ENCODE peak calls at places on chromosomes 5 and 9, in seven cellular contexts. One of them, this sample, is unnamed.

GRCh38 chr5:9733456-9733855 is 103.3 kb upstream of the TAS2R1 start:
- DNase-seq in bronchial epithelial cell: no peak
- DNase-seq in IMR-90: peak
- DNase-seq in GM06990: no peak
- DNase-seq in GM12878: no peak
- DNase-seq in AG09309: no peak
- DNase-seq in kidney epithelial cell: no peak
- DNase-seq in this sample: no peak

GRCh38 chr9:109507421-109507838 is 9.3 kb upstream of the PTPN3 start:
- DNase-seq in IMR-90: peak
- DNase-seq in GM06990: no peak
- DNase-seq in GM12878: no peak
- DNase-seq in AG09309: peak
- DNase-seq in kidney epithelial cell: no peak
- DNase-seq in bronchial epithelial cell: peak
- DNase-seq in this sample: no peak

GRCh38 chr5:5613261-5613990 is 190.9 kb downstream of the ICE1 start:
- DNase-seq in GM12878: peak
- DNase-seq in kidney epithelial cell: no peak
- DNase-seq in IMR-90: no peak
- DNase-seq in AG09309: no peak
- DNase-seq in bronchial epithelial cell: no peak
- DNase-seq in GM06990: no peak
- DNase-seq in this sample: no peak

GRCh38 chr5:97534166-97534565 is 351.1 kb upstream of the RIOK2 start:
- DNase-seq in bronchial epithelial cell: peak
- DNase-seq in kidney epithelial cell: peak
- DNase-seq in AG09309: peak
- DNase-seq in GM06990: peak
- DNase-seq in GM12878: no peak
- DNase-seq in IMR-90: peak
- DNase-seq in this sample: no peak

GRCh38 chr5:158154226-158155005 is 295.5 kb upstream of the CLINT1 start:
- DNase-seq in bronchial epithelial cell: peak
- DNase-seq in IMR-90: peak
- DNase-seq in AG09309: peak
- DNase-seq in GM06990: no peak
- DNase-seq in kidney epithelial cell: peak
- DNase-seq in GM12878: no peak
- DNase-seq in this sample: no peak

GRCh38 chr5:39231705-39232525 is 12.6 kb upstream of the FYB1 start:
- DNase-seq in IMR-90: no peak
- DNase-seq in kidney epithelial cell: no peak
- DNase-seq in bronchial epithelial cell: peak
- DNase-seq in GM06990: no peak
- DNase-seq in AG09309: no peak
- DNase-seq in GM12878: peak
- DNase-seq in this sample: no peak

GRCh38 chr5:147317978-147318684 is 83.3 kb downstream of the STK32A start:
- DNase-seq in IMR-90: no peak
- DNase-seq in GM06990: no peak
- DNase-seq in GM12878: no peak
- DNase-seq in kidney epithelial cell: no peak
- DNase-seq in bronchial epithelial cell: no peak
- DNase-seq in AG09309: no peak
- DNase-seq in this sample: no peak

GRCh38 chr9:79569814-79570448 is 1.8 kb upstream of the TLE4 start:
- DNase-seq in AG09309: no peak
- DNase-seq in IMR-90: peak
- DNase-seq in bronchial epithelial cell: no peak
- DNase-seq in kidney epithelial cell: no peak
- DNase-seq in GM06990: no peak
- DNase-seq in GM12878: no peak
- DNase-seq in this sample: no peak

GRCh38 chr9:114303977-114304376 is 18.9 kb upstream of the ORM1 start:
- DNase-seq in AG09309: no peak
- DNase-seq in GM06990: no peak
- DNase-seq in IMR-90: no peak
- DNase-seq in kidney epithelial cell: no peak
- DNase-seq in GM12878: no peak
- DNase-seq in bronchial epithelial cell: no peak
- DNase-seq in this sample: peak

GRCh38 chr5:81242906-81243436 is 9.8 kb downstream of the CKMT2 start:
- DNase-seq in AG09309: no peak
- DNase-seq in GM12878: no peak
- DNase-seq in GM06990: no peak
- DNase-seq in bronchial epithelial cell: no peak
- DNase-seq in kidney epithelial cell: no peak
- DNase-seq in IMR-90: no peak
- DNase-seq in this sample: no peak

GRCh38 chr9:136403538-136403914 is 3.6 kb upstream of the SNAPC4 start:
- DNase-seq in IMR-90: no peak
- DNase-seq in AG09309: no peak
- DNase-seq in GM12878: peak
- DNase-seq in GM06990: peak
- DNase-seq in bronchial epithelial cell: no peak
- DNase-seq in kidney epithelial cell: no peak
- DNase-seq in this sample: no peak

GRCh38 chr5:162248107-162248713 is 180.6 kb downstream of the GABRG2 start:
- DNase-seq in AG09309: no peak
- DNase-seq in IMR-90: no peak
- DNase-seq in bronchial epithelial cell: no peak
- DNase-seq in GM12878: no peak
- DNase-seq in GM06990: no peak
- DNase-seq in kidney epithelial cell: no peak
- DNase-seq in this sample: no peak

GRCh38 chr5:9898319-9898718 is 268.2 kb upstream of the TAS2R1 start:
- DNase-seq in GM12878: no peak
- DNase-seq in AG09309: peak
- DNase-seq in GM06990: no peak
- DNase-seq in kidney epithelial cell: no peak
- DNase-seq in IMR-90: peak
- DNase-seq in bronchial epithelial cell: peak
- DNase-seq in this sample: no peak

GRCh38 chr5:141734501-141735231 is 52.6 kb upstream of the ARAP3 start:
- DNase-seq in GM12878: no peak
- DNase-seq in kidney epithelial cell: no peak
- DNase-seq in bronchial epithelial cell: peak
- DNase-seq in IMR-90: peak
- DNase-seq in AG09309: peak
- DNase-seq in GM06990: no peak
- DNase-seq in this sample: no peak

GRCh38 chr5:159496773-159497172 is 166.5 kb upstream of the IL12B start:
- DNase-seq in IMR-90: no peak
- DNase-seq in GM06990: no peak
- DNase-seq in kidney epithelial cell: no peak
- DNase-seq in bronchial epithelial cell: no peak
- DNase-seq in AG09309: no peak
- DNase-seq in GM12878: no peak
- DNase-seq in this sample: no peak

GRCh38 chr9:74653437-74654080 is 156.4 kb downstream of the RORB start:
- DNase-seq in IMR-90: no peak
- DNase-seq in bronchial epithelial cell: no peak
- DNase-seq in AG09309: no peak
- DNase-seq in GM12878: no peak
- DNase-seq in kidney epithelial cell: no peak
- DNase-seq in GM06990: no peak
- DNase-seq in this sample: no peak

GRCh38 chr5:42950466-42951168 is 89.5 kb downstream of the ANXA2R start:
- DNase-seq in kidney epithelial cell: peak
- DNase-seq in IMR-90: peak
- DNase-seq in bronchial epithelial cell: peak
- DNase-seq in GM06990: no peak
- DNase-seq in GM12878: peak
- DNase-seq in AG09309: peak
- DNase-seq in this sample: peak

GRCh38 chr5:96745844-96746531 is 61.8 kb downstream of the ERAP1 start:
- DNase-seq in bronchial epithelial cell: no peak
- DNase-seq in GM12878: no peak
- DNase-seq in GM06990: no peak
- DNase-seq in IMR-90: peak
- DNase-seq in AG09309: no peak
- DNase-seq in kidney epithelial cell: no peak
- DNase-seq in this sample: no peak

GRCh38 chr9:82991684-82992083 is 71.3 kb downstream of the RASEF start:
- DNase-seq in GM12878: no peak
- DNase-seq in IMR-90: no peak
- DNase-seq in bronchial epithelial cell: no peak
- DNase-seq in GM06990: no peak
- DNase-seq in AG09309: no peak
- DNase-seq in kidney epithelial cell: no peak
- DNase-seq in this sample: no peak

GRCh38 chr5:74684900-74685851 is at the start of gene HEXB:
- DNase-seq in GM06990: peak
- DNase-seq in bronchial epithelial cell: peak
- DNase-seq in kidney epithelial cell: peak
- DNase-seq in AG09309: no peak
- DNase-seq in IMR-90: peak
- DNase-seq in GM12878: peak
- DNase-seq in this sample: peak
- TF ChIP-seq CTCF in GM06990: no peak
- TF ChIP-seq CTCF in bronchial epithelial cell: no peak
- TF ChIP-seq CTCF in kidney epithelial cell: no peak
- TF ChIP-seq CTCF in AG09309: no peak
- TF ChIP-seq CTCF in IMR-90: peak
- TF ChIP-seq CTCF in GM12878: no peak
- TF ChIP-seq CTCF in this sample: no peak

GRCh38 chr5:173686950-173687349 is 70.5 kb upstream of the BOD1 start:
- DNase-seq in AG09309: no peak
- DNase-seq in bronchial epithelial cell: no peak
- DNase-seq in IMR-90: no peak
- DNase-seq in GM12878: no peak
- DNase-seq in GM06990: no peak
- DNase-seq in kidney epithelial cell: no peak
- DNase-seq in this sample: no peak

GRCh38 chr5:173691931-173692330 is 75.5 kb upstream of the BOD1 start:
- DNase-seq in GM12878: no peak
- DNase-seq in IMR-90: no peak
- DNase-seq in GM06990: no peak
- DNase-seq in kidney epithelial cell: no peak
- DNase-seq in AG09309: no peak
- DNase-seq in bronchial epithelial cell: no peak
- DNase-seq in this sample: no peak

GRCh38 chr5:173689171-173689676 is 72.8 kb upstream of the BOD1 start:
- DNase-seq in AG09309: no peak
- DNase-seq in GM06990: no peak
- DNase-seq in IMR-90: no peak
- DNase-seq in bronchial epithelial cell: no peak
- DNase-seq in GM12878: no peak
- DNase-seq in kidney epithelial cell: peak
- DNase-seq in this sample: no peak

GRCh38 chr5:173689713-173690360 is 73.4 kb upstream of the BOD1 start:
- DNase-seq in bronchial epithelial cell: no peak
- DNase-seq in kidney epithelial cell: no peak
- DNase-seq in AG09309: no peak
- DNase-seq in GM06990: peak
- DNase-seq in IMR-90: no peak
- DNase-seq in GM12878: no peak
- DNase-seq in this sample: no peak

GRCh38 chr5:173688708-173689107 is 72.3 kb upstream of the BOD1 start:
- DNase-seq in GM12878: no peak
- DNase-seq in AG09309: no peak
- DNase-seq in bronchial epithelial cell: no peak
- DNase-seq in kidney epithelial cell: no peak
- DNase-seq in IMR-90: no peak
- DNase-seq in GM06990: no peak
- DNase-seq in this sample: no peak
- H3K4me3 ChIP-seq in GM12878: no peak
- H3K4me3 ChIP-seq in AG09309: no peak
- H3K4me3 ChIP-seq in bronchial epithelial cell: no peak
- H3K4me3 ChIP-seq in kidney epithelial cell: no peak
- H3K4me3 ChIP-seq in IMR-90: no peak
- H3K4me3 ChIP-seq in GM06990: no peak
- H3K4me3 ChIP-seq in this sample: no peak

GRCh38 chr9:21155501-21155900 is 11.0 kb downstream of the IFNA21 start:
- DNase-seq in GM06990: no peak
- DNase-seq in bronchial epithelial cell: peak
- DNase-seq in AG09309: no peak
- DNase-seq in GM12878: no peak
- DNase-seq in IMR-90: no peak
- DNase-seq in kidney epithelial cell: no peak
- DNase-seq in this sample: no peak

DNA sequence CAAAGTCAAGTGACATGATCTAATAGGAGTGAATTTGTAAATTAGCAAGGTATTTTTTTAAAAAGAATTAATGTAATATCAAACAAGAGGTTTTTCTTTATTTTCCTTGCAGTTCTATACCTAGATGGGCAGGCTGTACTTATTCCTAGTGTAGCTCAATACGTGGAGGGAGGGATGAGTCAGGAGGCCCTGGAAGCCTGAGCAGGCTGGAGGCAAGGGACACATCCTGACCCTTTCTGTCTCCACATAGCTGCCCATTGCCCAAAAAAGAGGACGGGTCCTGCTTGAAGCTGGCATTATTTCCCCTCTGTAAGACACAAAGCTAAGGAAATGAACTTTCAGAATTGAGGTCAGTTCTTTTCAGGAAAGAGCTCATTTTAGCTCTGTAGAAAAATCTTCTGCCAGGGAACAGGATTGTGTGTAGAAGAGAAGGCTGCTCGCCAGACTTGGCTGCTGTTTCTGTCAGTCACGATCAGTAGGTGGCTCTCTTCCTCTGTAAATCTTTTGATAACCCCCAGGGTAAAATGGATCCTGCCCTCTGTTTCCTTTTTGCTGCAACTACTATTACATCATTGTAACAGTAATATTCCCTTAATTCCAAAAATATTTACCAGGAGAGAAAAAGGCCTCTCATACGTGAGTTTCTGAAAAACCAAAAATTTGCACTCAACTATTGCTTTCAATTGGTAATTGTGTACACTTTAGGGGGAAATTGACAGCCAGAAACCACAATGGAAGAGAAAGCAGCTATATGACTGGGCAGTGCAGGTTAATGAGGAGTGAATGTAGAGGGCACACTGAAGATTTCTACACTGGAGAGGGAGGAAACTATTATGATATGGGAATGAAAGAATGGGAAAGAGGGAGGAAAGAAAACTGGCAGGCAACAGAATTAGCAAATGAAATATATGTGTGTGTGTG is 12.3 kb upstream of the IFNW1 start:
- DNase-seq in kidney epithelial cell: peak
- DNase-seq in GM06990: no peak
- DNase-seq in GM12878: no peak
- DNase-seq in bronchial epithelial cell: peak
- DNase-seq in AG09309: no peak
- DNase-seq in IMR-90: peak
- DNase-seq in this sample: no peak
- TF ChIP-seq CTCF in kidney epithelial cell: peak
- TF ChIP-seq CTCF in GM06990: peak
- TF ChIP-seq CTCF in GM12878: peak
- TF ChIP-seq CTCF in bronchial epithelial cell: peak
- TF ChIP-seq CTCF in AG09309: no peak
- TF ChIP-seq CTCF in IMR-90: no peak
- TF ChIP-seq CTCF in this sample: no peak

DNA sequence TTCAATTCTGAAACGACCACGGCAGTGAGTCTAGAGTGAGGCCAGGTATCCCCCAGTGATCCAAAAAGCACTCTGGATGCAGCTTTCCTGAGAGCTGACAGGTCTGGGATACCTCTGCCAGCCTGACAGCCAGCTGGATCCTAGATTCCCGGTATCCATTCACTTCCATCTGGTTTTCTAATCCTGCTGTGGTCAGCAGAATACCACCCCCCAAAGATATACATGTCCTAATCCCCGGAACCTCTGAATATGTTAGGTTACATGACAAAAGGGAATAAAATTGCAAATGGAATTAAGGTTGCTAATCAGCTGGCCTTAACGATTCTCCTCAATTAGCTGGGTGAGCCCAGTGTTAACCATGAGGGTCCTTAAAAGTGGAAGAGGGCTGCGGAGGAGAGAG is 1.4 kb upstream of the ZNF79 start:
- DNase-seq in IMR-90: no peak
- DNase-seq in GM06990: no peak
- DNase-seq in AG09309: no peak
- DNase-seq in kidney epithelial cell: no peak
- DNase-seq in GM12878: no peak
- DNase-seq in bronchial epithelial cell: no peak
- DNase-seq in this sample: no peak
- H3K4me3 ChIP-seq in IMR-90: peak
- H3K4me3 ChIP-seq in GM06990: peak
- H3K4me3 ChIP-seq in AG09309: peak
- H3K4me3 ChIP-seq in kidney epithelial cell: peak
- H3K4me3 ChIP-seq in GM12878: peak
- H3K4me3 ChIP-seq in bronchial epithelial cell: no peak
- H3K4me3 ChIP-seq in this sample: peak

This sample was measured in coronary artery.